ENCODE peak calls at places on chromosomes 1 and 21, in four cellular contexts. One of them, this sample, is unnamed.

GRCh38 chr1:91506071-91506470 is 5.4 kb downstream of the CDC7 start:
- DNase-seq in PC-3: no peak
- DNase-seq in GM23248: no peak
- DNase-seq in GM23338: no peak
- DNase-seq in this sample: no peak

GRCh38 chr1:93616996-93617669 is 64.5 kb downstream of the BCAR3 start:
- DNase-seq in PC-3: no peak
- DNase-seq in GM23248: peak
- DNase-seq in GM23338: no peak
- DNase-seq in this sample: no peak

GRCh38 chr1:8004113-8004802 is 21.9 kb downstream of the ERRFI1 start:
- DNase-seq in PC-3: no peak
- DNase-seq in GM23248: peak
- DNase-seq in GM23338: peak
- DNase-seq in this sample: no peak

GRCh38 chr21:18155508-18156193 is 89.0 kb upstream of the CHODL start:
- DNase-seq in PC-3: peak
- DNase-seq in GM23248: no peak
- DNase-seq in GM23338: peak
- DNase-seq in this sample: peak

GRCh38 chr1:6026095-6026809 is 19.4 kb upstream of the KCNAB2 start:
- DNase-seq in PC-3: no peak
- DNase-seq in GM23248: no peak
- DNase-seq in GM23338: peak
- DNase-seq in this sample: peak

GRCh38 chr1:172135076-172135672 is 285.3 kb upstream of the C1orf105 start:
- DNase-seq in PC-3: peak
- DNase-seq in GM23248: no peak
- DNase-seq in GM23338: peak
- DNase-seq in this sample: peak

GRCh38 chr1:193185206-193185605 is 1.2 kb downstream of the B3GALT2 start:
- DNase-seq in PC-3: no peak
- DNase-seq in GM23248: no peak
- DNase-seq in GM23338: no peak
- DNase-seq in this sample: no peak

GRCh38 chr1:77831566-77831965 is 52.1 kb downstream of the MIGA1 start:
- DNase-seq in PC-3: no peak
- DNase-seq in GM23248: peak
- DNase-seq in GM23338: no peak
- DNase-seq in this sample: no peak

GRCh38 chr1:20154306-20154831 is 15.2 kb downstream of the PLA2G2F start:
- DNase-seq in PC-3: no peak
- DNase-seq in GM23248: no peak
- DNase-seq in GM23338: no peak
- DNase-seq in this sample: no peak

GRCh38 chr1:110380667-110381283 is 10.1 kb downstream of the SLC16A4 start:
- DNase-seq in PC-3: no peak
- DNase-seq in GM23248: peak
- DNase-seq in GM23338: no peak
- DNase-seq in this sample: no peak

GRCh38 chr1:39901486-39902120 is at the start of gene MYCL:
- DNase-seq in PC-3: peak
- DNase-seq in GM23248: peak
- DNase-seq in GM23338: peak
- DNase-seq in this sample: peak

GRCh38 chr1:100478816-100479215 is 59.1 kb upstream of the GPR88 start:
- DNase-seq in PC-3: no peak
- DNase-seq in GM23248: no peak
- DNase-seq in GM23338: no peak
- DNase-seq in this sample: no peak

GRCh38 chr1:174990382-174990999 is 9.3 kb upstream of the CACYBP start:
- DNase-seq in PC-3: peak
- DNase-seq in GM23248: peak
- DNase-seq in GM23338: no peak
- DNase-seq in this sample: peak

GRCh38 chr1:23341829-23342697 is 2.0 kb downstream of the HNRNPR start:
- DNase-seq in PC-3: no peak
- DNase-seq in GM23248: peak
- DNase-seq in GM23338: no peak
- DNase-seq in this sample: peak

GRCh38 chr1:24870551-24871195 is 59.4 kb downstream of the RUNX3 start:
- DNase-seq in PC-3: no peak
- DNase-seq in GM23248: no peak
- DNase-seq in GM23338: no peak
- DNase-seq in this sample: no peak

GRCh38 chr1:43537423-43538142 is 6.9 kb downstream of the PTPRF start:
- DNase-seq in PC-3: peak
- DNase-seq in GM23248: no peak
- DNase-seq in GM23338: no peak
- DNase-seq in this sample: no peak

GRCh38 chr1:57019240-57019805 is 53.5 kb upstream of the C8B start:
- DNase-seq in PC-3: no peak
- DNase-seq in GM23248: no peak
- DNase-seq in GM23338: no peak
- DNase-seq in this sample: no peak

GRCh38 chr1:11650331-11650991 is 3.8 kb downstream of the FBXO2 start:
- DNase-seq in PC-3: peak
- DNase-seq in GM23248: peak
- DNase-seq in GM23338: peak
- DNase-seq in this sample: peak

GRCh38 chr1:226473325-226473724 is 65.4 kb upstream of the PARP1 start:
- DNase-seq in PC-3: no peak
- DNase-seq in GM23248: no peak
- DNase-seq in GM23338: no peak
- DNase-seq in this sample: no peak

GRCh38 chr1:24410750-24411149 is 2.8 kb downstream of the STPG1 start:
- DNase-seq in PC-3: peak
- DNase-seq in GM23248: no peak
- DNase-seq in GM23338: no peak
- DNase-seq in this sample: no peak

GRCh38 chr1:189669846-189670245 is 807.8 kb downstream of the BRINP3 start:
- DNase-seq in PC-3: peak
- DNase-seq in GM23248: no peak
- DNase-seq in GM23338: no peak
- DNase-seq in this sample: no peak

GRCh38 chr1:51519857-51520699 is 1.0 kb upstream of the EPS15 start:
- DNase-seq in PC-3: peak
- DNase-seq in GM23248: peak
- DNase-seq in GM23338: no peak
- DNase-seq in this sample: no peak

GRCh38 chr1:11184973-11185372 is 4.2 kb upstream of the ANGPTL7 start:
- DNase-seq in PC-3: no peak
- DNase-seq in GM23248: no peak
- DNase-seq in GM23338: no peak
- DNase-seq in this sample: no peak

GRCh38 chr1:16478091-16478490 is 36.0 kb downstream of the RNU1-1 start:
- DNase-seq in PC-3: no peak
- DNase-seq in GM23248: no peak
- DNase-seq in GM23338: no peak
- DNase-seq in this sample: no peak

GRCh38 chr1:160284220-160284781 is 632 bp downstream of the PEX19 start:
- DNase-seq in PC-3: peak
- DNase-seq in GM23248: peak
- DNase-seq in GM23338: peak
- DNase-seq in this sample: peak

GRCh38 chr1:73673980-73674379 is 524.0 kb downstream of the LRRIQ3 start:
- DNase-seq in PC-3: no peak
- DNase-seq in GM23248: no peak
- DNase-seq in GM23338: no peak
- DNase-seq in this sample: no peak

DNA sequence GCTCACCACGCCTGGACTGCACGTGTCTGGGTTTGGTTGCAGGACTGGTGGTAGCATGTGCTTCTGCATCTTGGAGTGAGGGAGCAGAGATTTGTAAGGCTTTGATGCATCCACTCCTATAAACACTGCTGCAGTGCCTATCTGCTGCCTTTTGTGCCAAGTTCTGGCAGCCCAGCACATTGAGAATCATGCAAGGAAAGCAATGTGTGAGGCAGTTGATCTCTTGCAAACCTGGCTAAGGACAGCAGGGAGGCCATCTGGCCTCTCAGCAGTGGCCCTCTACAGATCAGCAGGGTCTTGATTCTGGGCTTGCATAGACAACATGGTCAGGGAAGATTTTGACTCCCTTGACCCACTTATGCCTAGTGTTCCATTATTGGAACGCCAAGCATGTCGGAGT is 81.2 kb upstream of the COA6 start:
- DNase-seq in PC-3: no peak
- DNase-seq in GM23248: no peak
- DNase-seq in GM23338: no peak
- DNase-seq in this sample: no peak
- H3K27ac ChIP-seq in PC-3: no peak
- H3K27ac ChIP-seq in GM23248: no peak
- H3K27ac ChIP-seq in GM23338: no peak
- H3K27ac ChIP-seq in this sample: no peak

GRCh38 chr1:98467584-98467983 is 193.9 kb upstream of the SNX7 start:
- DNase-seq in PC-3: peak
- DNase-seq in GM23248: no peak
- DNase-seq in GM23338: no peak
- DNase-seq in this sample: no peak
- H2AFZ ChIP-seq in PC-3: peak
- H2AFZ ChIP-seq in GM23248: peak
- H2AFZ ChIP-seq in GM23338: no peak
- H2AFZ ChIP-seq in this sample: no peak

DNA sequence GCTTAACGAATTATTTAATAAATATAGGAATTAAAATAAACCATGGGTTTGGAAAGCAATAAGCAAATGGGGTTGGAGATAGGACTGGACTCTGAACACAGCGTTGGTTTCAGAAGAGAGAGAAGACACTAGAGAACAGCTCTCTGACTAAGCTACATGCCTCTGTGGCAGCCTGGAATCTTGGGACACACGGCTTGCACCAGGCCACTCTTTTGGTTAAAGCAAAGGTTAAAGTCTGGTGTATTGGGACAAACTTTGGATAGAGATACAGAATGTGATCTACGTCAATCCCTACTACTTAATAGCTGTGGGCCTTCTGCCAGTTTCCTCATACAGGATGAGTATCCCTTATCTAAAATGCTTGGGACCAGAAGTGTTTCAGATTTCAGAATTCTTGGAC is 49.7 kb upstream of the HSD17B7 start:
- DNase-seq in PC-3: no peak
- DNase-seq in GM23248: no peak
- DNase-seq in GM23338: no peak
- DNase-seq in this sample: no peak
- TF ChIP-seq EZH2phosphoT487 in PC-3: no peak
- TF ChIP-seq EZH2phosphoT487 in GM23248: no peak
- TF ChIP-seq EZH2phosphoT487 in GM23338: no peak
- TF ChIP-seq EZH2phosphoT487 in this sample: no peak

GRCh38 chr1:147825586-147825985 is 65.2 kb upstream of the GJA5 start:
- DNase-seq in PC-3: no peak
- DNase-seq in GM23248: no peak
- DNase-seq in GM23338: no peak
- DNase-seq in this sample: no peak
- H3K27ac ChIP-seq in PC-3: no peak
- H3K27ac ChIP-seq in GM23248: no peak
- H3K27ac ChIP-seq in GM23338: no peak
- H3K27ac ChIP-seq in this sample: no peak

GRCh38 chr1:248871837-248872401 is 13.0 kb upstream of the ZNF692 start:
- DNase-seq in PC-3: no peak
- DNase-seq in GM23248: no peak
- DNase-seq in GM23338: peak
- DNase-seq in this sample: no peak
- H2AFZ ChIP-seq in PC-3: peak
- H2AFZ ChIP-seq in GM23248: peak
- H2AFZ ChIP-seq in GM23338: peak
- H2AFZ ChIP-seq in this sample: peak

GRCh38 chr1:201109651-201110050 is 2.6 kb downstream of the CACNA1S start:
- DNase-seq in PC-3: no peak
- DNase-seq in GM23248: no peak
- DNase-seq in GM23338: no peak
- DNase-seq in this sample: no peak
- TF ChIP-seq EZH2phosphoT487 in PC-3: no peak
- TF ChIP-seq EZH2phosphoT487 in GM23248: no peak
- TF ChIP-seq EZH2phosphoT487 in GM23338: no peak
- TF ChIP-seq EZH2phosphoT487 in this sample: no peak

GRCh38 chr1:201758508-201759050 is 70.4 kb upstream of the IPO9 start:
- DNase-seq in PC-3: no peak
- DNase-seq in GM23248: no peak
- DNase-seq in GM23338: no peak
- DNase-seq in this sample: peak

GRCh38 chr1:201761178-201761577 is 67.8 kb upstream of the IPO9 start:
- DNase-seq in PC-3: no peak
- DNase-seq in GM23248: peak
- DNase-seq in GM23338: no peak
- DNase-seq in this sample: no peak

GRCh38 chr1:201759194-201759814 is 69.7 kb upstream of the IPO9 start:
- DNase-seq in PC-3: no peak
- DNase-seq in GM23248: peak
- DNase-seq in GM23338: no peak
- DNase-seq in this sample: no peak

GRCh38 chr1:201761871-201762270 is 67.1 kb upstream of the IPO9 start:
- DNase-seq in PC-3: no peak
- DNase-seq in GM23248: no peak
- DNase-seq in GM23338: no peak
- DNase-seq in this sample: no peak

DNA sequence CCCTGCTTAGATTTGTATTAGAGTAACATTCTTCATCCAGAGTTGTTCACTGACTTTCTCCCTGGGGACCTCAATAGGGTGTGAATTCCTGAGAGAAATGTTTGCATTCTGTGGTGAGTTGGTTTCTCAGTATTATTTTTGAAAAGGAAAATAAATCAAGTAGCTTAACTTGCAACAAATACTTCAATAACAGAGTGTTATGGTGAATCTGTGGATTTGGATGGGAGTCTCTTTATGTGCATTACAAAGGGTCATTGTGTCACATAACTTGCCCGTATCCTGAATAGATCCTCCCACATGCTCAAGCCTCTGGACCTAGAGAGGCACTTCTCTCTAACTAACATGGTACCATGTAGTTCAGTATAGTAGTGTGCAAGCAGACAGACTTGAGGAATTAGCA is 68.4 kb upstream of the IPO9 start:
- DNase-seq in PC-3: no peak
- DNase-seq in GM23248: peak
- DNase-seq in GM23338: peak
- DNase-seq in this sample: no peak
- H3K27ac ChIP-seq in PC-3: no peak
- H3K27ac ChIP-seq in GM23248: peak
- H3K27ac ChIP-seq in GM23338: no peak
- H3K27ac ChIP-seq in this sample: no peak

DNA sequence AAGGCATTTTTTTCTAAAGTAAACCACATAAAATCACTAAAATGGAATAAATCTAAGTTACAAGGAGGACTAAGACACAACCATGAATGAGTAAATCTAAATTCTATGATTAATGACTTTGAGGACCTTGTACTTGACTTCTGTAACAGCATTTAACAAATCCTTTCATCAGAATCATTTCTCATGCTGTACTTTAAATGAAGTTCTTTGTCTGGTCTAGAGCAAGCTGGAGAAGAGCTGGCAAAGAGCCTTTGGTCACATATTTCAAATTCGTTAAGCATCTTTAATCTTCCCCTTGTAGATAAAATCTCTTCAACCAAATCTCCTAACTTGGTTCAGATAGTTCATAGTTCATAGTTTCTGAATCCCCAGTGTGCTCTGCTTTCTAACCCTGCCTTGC is 405.4 kb downstream of the PTPRC start:
- DNase-seq in PC-3: no peak
- DNase-seq in GM23248: no peak
- DNase-seq in GM23338: no peak
- DNase-seq in this sample: no peak
- H2AFZ ChIP-seq in PC-3: no peak
- H2AFZ ChIP-seq in GM23248: no peak
- H2AFZ ChIP-seq in GM23338: no peak
- H2AFZ ChIP-seq in this sample: no peak

GRCh38 chr1:112956503-112957132 is 622 bp upstream of the SLC16A1 start:
- DNase-seq in PC-3: no peak
- DNase-seq in GM23248: no peak
- DNase-seq in GM23338: peak
- DNase-seq in this sample: peak
- TF ChIP-seq EZH2phosphoT487 in PC-3: no peak
- TF ChIP-seq EZH2phosphoT487 in GM23248: no peak
- TF ChIP-seq EZH2phosphoT487 in GM23338: no peak
- TF ChIP-seq EZH2phosphoT487 in this sample: no peak

This sample was measured in MM.1S.